ENCODE peak calls at places on chromosomes 1 and 21, in five cellular contexts. T is activated CD8-positive, alpha-beta memory T cell treated with anti-CD3 and anti-CD28 coated beads for 48 hours; P is hepatic stellate cell; Q is iPS-NIHi11; A is T-helper 9 cell. H is an unnamed sample.

GRCh38 chr1:159141584-159142518 is 29.6 kb upstream of the CADM3 start:
- DNase-seq in T (no peak), P (peak), Q (peak), A (no peak), H (no peak)

GRCh38 chr21:35070436-35070835 is 21.3 kb upstream of the RUNX1 start:
- DNase-seq in T (no peak), P (no peak), Q (no peak), A (no peak), H (no peak)

GRCh38 chr1:245860681-245861552 is 646.2 kb downstream of the SMYD3 start:
- DNase-seq in T (no peak), P (peak), Q (no peak), A (no peak), H (no peak)

GRCh38 chr1:226004396-226004795 is 5.3 kb upstream of the SDE2 start:
- DNase-seq in T (no peak), P (no peak), Q (no peak), A (no peak), H (no peak)

GRCh38 chr1:109306832-109307362 is at the start of gene MYBPHL:
- DNase-seq in T (no peak), P (no peak), Q (no peak), A (no peak), H (no peak)

GRCh38 chr1:235442788-235443429 is 61.3 kb downstream of the B3GALNT2 start:
- DNase-seq in T (no peak), P (peak), Q (no peak), A (no peak), H (no peak)

GRCh38 chr1:218674280-218674773 is 329.2 kb downstream of the TGFB2 start:
- DNase-seq in T (no peak), P (peak), Q (peak), A (no peak), H (no peak)

GRCh38 chr1:225963735-225964530 is 22.9 kb upstream of the LEFTY2 start:
- DNase-seq in T (no peak), P (no peak), Q (no peak), A (no peak), H (peak)

GRCh38 chr1:206600527-206600926 is 11.7 kb downstream of the EIF2D start:
- DNase-seq in T (no peak), P (no peak), Q (no peak), A (no peak), H (no peak)

GRCh38 chr1:55604194-55604593 is 389.0 kb upstream of the USP24 start:
- DNase-seq in T (no peak), P (no peak), Q (no peak), A (no peak), H (no peak)

GRCh38 chr1:200131551-200132125 is 104.1 kb downstream of the NR5A2 start:
- DNase-seq in T (no peak), P (no peak), Q (no peak), A (no peak), H (no peak)

GRCh38 chr1:193190096-193190744 is 3.8 kb upstream of the B3GALT2 start:
- DNase-seq in T (no peak), P (peak), Q (no peak), A (no peak), H (no peak)

GRCh38 chr1:231923461-231924132 is 297.0 kb downstream of the DISC1 start:
- DNase-seq in T (no peak), P (no peak), Q (no peak), A (no peak), H (no peak)

GRCh38 chr1:19153169-19153568 is 56.9 kb downstream of the UBR4 start:
- DNase-seq in T (no peak), P (no peak), Q (no peak), A (no peak), H (no peak)

GRCh38 chr1:225911207-225912130 is 12.6 kb downstream of the PYCR2 start:
- DNase-seq in T (peak), P (peak), Q (peak), A (peak), H (peak)

GRCh38 chr1:171532520-171532919 is 47.2 kb downstream of the PRRC2C start:
- DNase-seq in T (no peak), P (no peak), Q (no peak), A (no peak), H (no peak)

GRCh38 chr1:42152119-42152518 is 1.1 kb upstream of the GUCA2B start:
- DNase-seq in T (no peak), P (no peak), Q (no peak), A (no peak), H (no peak)

H was measured in sciatic nerve.